ENCODE peak calls at places on chromosomes 7 and 10, in six cellular contexts. One of them, this sample, is unnamed.
A peak's percentile ranks its signal among the peaks of the same experiment; 100 is the strongest.

GRCh38 chr10:33841678-33842077 is 507.2 kb upstream of the NRP1 start:
- DNase-seq in psoas muscle: no peak
- DNase-seq in coronary artery: no peak
- DNase-seq in suprapubic skin: no peak
- DNase-seq in cardiac muscle cell: no peak
- DNase-seq in CD8-positive, alpha-beta memory T cell: no peak
- DNase-seq in this sample: no peak

GRCh38 chr7:148242271-148242801 is 348.2 kb upstream of the C7orf33 start:
- DNase-seq in psoas muscle: no peak
- DNase-seq in coronary artery: peak; percentile 49
- DNase-seq in suprapubic skin: no peak
- DNase-seq in cardiac muscle cell: peak; percentile 74
- DNase-seq in CD8-positive, alpha-beta memory T cell: no peak
- DNase-seq in this sample: no peak

GRCh38 chr7:132049462-132050304 is 493.3 kb upstream of the PODXL start:
- DNase-seq in psoas muscle: no peak
- DNase-seq in coronary artery: peak; percentile 11
- DNase-seq in suprapubic skin: no peak
- DNase-seq in cardiac muscle cell: peak; percentile 68
- DNase-seq in CD8-positive, alpha-beta memory T cell: no peak
- DNase-seq in this sample: no peak

GRCh38 chr10:69962746-69963135 is 89.9 kb upstream of the MACROH2A2 start:
- DNase-seq in psoas muscle: no peak
- DNase-seq in coronary artery: no peak
- DNase-seq in suprapubic skin: no peak
- DNase-seq in cardiac muscle cell: no peak
- DNase-seq in CD8-positive, alpha-beta memory T cell: no peak
- DNase-seq in this sample: no peak

GRCh38 chr7:110841840-110842579 is 248.9 kb upstream of the LRRN3 start:
- DNase-seq in psoas muscle: no peak
- DNase-seq in coronary artery: no peak
- DNase-seq in suprapubic skin: no peak
- DNase-seq in cardiac muscle cell: no peak
- DNase-seq in CD8-positive, alpha-beta memory T cell: no peak
- DNase-seq in this sample: no peak

GRCh38 chr7:43553999-43554398 is 28.9 kb upstream of the STK17A start:
- DNase-seq in psoas muscle: no peak
- DNase-seq in coronary artery: no peak
- DNase-seq in suprapubic skin: no peak
- DNase-seq in cardiac muscle cell: no peak
- DNase-seq in CD8-positive, alpha-beta memory T cell: no peak
- DNase-seq in this sample: no peak

GRCh38 chr10:33248638-33249037 is 85.8 kb downstream of the NRP1 start:
- DNase-seq in psoas muscle: no peak
- DNase-seq in coronary artery: no peak
- DNase-seq in suprapubic skin: no peak
- DNase-seq in cardiac muscle cell: no peak
- DNase-seq in CD8-positive, alpha-beta memory T cell: no peak
- DNase-seq in this sample: no peak

GRCh38 chr10:35642023-35642792 is at the start of gene FZD8:
- DNase-seq in psoas muscle: peak; percentile 95
- DNase-seq in coronary artery: peak; percentile 91
- DNase-seq in suprapubic skin: peak; percentile 91
- DNase-seq in cardiac muscle cell: peak; percentile 98
- DNase-seq in CD8-positive, alpha-beta memory T cell: peak; percentile 28
- DNase-seq in this sample: peak; percentile 91

GRCh38 chr7:36279251-36279925 is 110.3 kb upstream of the ANLN start:
- DNase-seq in psoas muscle: no peak
- DNase-seq in coronary artery: no peak
- DNase-seq in suprapubic skin: peak; percentile 55
- DNase-seq in cardiac muscle cell: no peak
- DNase-seq in CD8-positive, alpha-beta memory T cell: no peak
- DNase-seq in this sample: no peak

GRCh38 chr7:36072620-36073019 is 80.4 kb upstream of the EEPD1 start:
- DNase-seq in psoas muscle: no peak
- DNase-seq in coronary artery: no peak
- DNase-seq in suprapubic skin: no peak
- DNase-seq in cardiac muscle cell: no peak
- DNase-seq in CD8-positive, alpha-beta memory T cell: no peak
- DNase-seq in this sample: no peak

GRCh38 chr7:30788640-30789333 is 17.6 kb downstream of the MINDY4 start:
- DNase-seq in psoas muscle: no peak
- DNase-seq in coronary artery: no peak
- DNase-seq in suprapubic skin: no peak
- DNase-seq in cardiac muscle cell: no peak
- DNase-seq in CD8-positive, alpha-beta memory T cell: no peak
- DNase-seq in this sample: no peak

GRCh38 chr7:120052884-120053382 is 220.0 kb upstream of the KCND2 start:
- DNase-seq in psoas muscle: peak; percentile 76
- DNase-seq in coronary artery: no peak
- DNase-seq in suprapubic skin: no peak
- DNase-seq in cardiac muscle cell: no peak
- DNase-seq in CD8-positive, alpha-beta memory T cell: no peak
- DNase-seq in this sample: peak; percentile 80

GRCh38 chr7:118476036-118476435 is 251.5 kb downstream of the ANKRD7 start:
- DNase-seq in psoas muscle: no peak
- DNase-seq in coronary artery: no peak
- DNase-seq in suprapubic skin: no peak
- DNase-seq in cardiac muscle cell: no peak
- DNase-seq in CD8-positive, alpha-beta memory T cell: no peak
- DNase-seq in this sample: no peak

GRCh38 chr7:118328505-118329211 is 104.2 kb downstream of the ANKRD7 start:
- DNase-seq in psoas muscle: no peak
- DNase-seq in coronary artery: no peak
- DNase-seq in suprapubic skin: no peak
- DNase-seq in cardiac muscle cell: no peak
- DNase-seq in CD8-positive, alpha-beta memory T cell: no peak
- DNase-seq in this sample: no peak

GRCh38 chr7:3518546-3518945 is 217.5 kb downstream of the SDK1 start:
- DNase-seq in psoas muscle: no peak
- DNase-seq in coronary artery: no peak
- DNase-seq in suprapubic skin: no peak
- DNase-seq in cardiac muscle cell: no peak
- DNase-seq in CD8-positive, alpha-beta memory T cell: no peak
- DNase-seq in this sample: no peak

DNA sequence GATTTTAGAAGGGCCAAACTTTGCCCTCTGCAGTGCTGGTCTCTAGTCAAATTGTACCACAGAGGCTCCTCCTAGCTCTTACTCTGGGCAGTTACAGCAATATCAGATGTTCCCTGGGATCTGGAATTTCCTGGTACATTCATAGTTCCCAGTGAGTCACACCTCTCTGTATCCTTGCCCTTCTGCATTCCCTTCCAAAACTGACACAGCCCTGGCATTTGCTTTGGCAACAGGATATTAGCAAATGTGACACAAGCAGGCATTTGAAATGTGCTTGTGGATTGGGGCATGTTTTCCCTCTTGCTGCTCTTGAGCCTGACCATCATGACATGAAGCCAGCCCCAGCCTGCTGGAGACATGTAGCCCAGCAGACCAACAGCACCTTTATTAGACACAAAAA is 284.7 kb upstream of the AKR1E2 start:
- DNase-seq in psoas muscle: no peak
- DNase-seq in coronary artery: peak; percentile 87
- DNase-seq in suprapubic skin: no peak
- DNase-seq in cardiac muscle cell: no peak
- DNase-seq in CD8-positive, alpha-beta memory T cell: no peak
- DNase-seq in this sample: no peak
- H3K27ac ChIP-seq in psoas muscle: no peak overlapping the region
- H3K27ac ChIP-seq in coronary artery: peak overlapping the region; percentile 93
- H3K27ac ChIP-seq in suprapubic skin: no peak overlapping the region
- H3K27ac ChIP-seq in cardiac muscle cell: no peak overlapping the region
- H3K27ac ChIP-seq in CD8-positive, alpha-beta memory T cell: no peak overlapping the region
- H3K27ac ChIP-seq in this sample: no peak overlapping the region

GRCh38 chr10:10785627-10786333 is 231.9 kb upstream of the CELF2 start:
- DNase-seq in psoas muscle: no peak
- DNase-seq in coronary artery: no peak
- DNase-seq in suprapubic skin: no peak
- DNase-seq in cardiac muscle cell: no peak
- DNase-seq in CD8-positive, alpha-beta memory T cell: no peak
- DNase-seq in this sample: no peak

GRCh38 chr10:10791869-10792268 is 225.8 kb upstream of the CELF2 start:
- DNase-seq in psoas muscle: no peak
- DNase-seq in coronary artery: no peak
- DNase-seq in suprapubic skin: no peak
- DNase-seq in cardiac muscle cell: no peak
- DNase-seq in CD8-positive, alpha-beta memory T cell: no peak
- DNase-seq in this sample: no peak

GRCh38 chr10:10788761-10789160 is 228.9 kb upstream of the CELF2 start:
- DNase-seq in psoas muscle: peak; percentile 52
- DNase-seq in coronary artery: no peak
- DNase-seq in suprapubic skin: no peak
- DNase-seq in cardiac muscle cell: no peak
- DNase-seq in CD8-positive, alpha-beta memory T cell: no peak
- DNase-seq in this sample: no peak

GRCh38 chr10:10786334-10787090 is 231.2 kb upstream of the CELF2 start:
- DNase-seq in psoas muscle: no peak
- DNase-seq in coronary artery: no peak
- DNase-seq in suprapubic skin: no peak
- DNase-seq in cardiac muscle cell: no peak
- DNase-seq in CD8-positive, alpha-beta memory T cell: no peak
- DNase-seq in this sample: no peak

GRCh38 chr10:10787586-10787985 is 230.1 kb upstream of the CELF2 start:
- DNase-seq in psoas muscle: no peak
- DNase-seq in coronary artery: no peak
- DNase-seq in suprapubic skin: no peak
- DNase-seq in cardiac muscle cell: no peak
- DNase-seq in CD8-positive, alpha-beta memory T cell: no peak
- DNase-seq in this sample: no peak
- H3K27ac ChIP-seq in psoas muscle: no peak overlapping the region
- H3K27ac ChIP-seq in coronary artery: no peak overlapping the region
- H3K27ac ChIP-seq in suprapubic skin: no peak overlapping the region
- H3K27ac ChIP-seq in cardiac muscle cell: no peak overlapping the region
- H3K27ac ChIP-seq in CD8-positive, alpha-beta memory T cell: no peak overlapping the region
- H3K27ac ChIP-seq in this sample: no peak overlapping the region

GRCh38 chr10:58293989-58294388 is 25.0 kb downstream of the CISD1 start:
- DNase-seq in psoas muscle: no peak
- DNase-seq in coronary artery: no peak
- DNase-seq in suprapubic skin: no peak
- DNase-seq in cardiac muscle cell: no peak
- DNase-seq in CD8-positive, alpha-beta memory T cell: no peak
- DNase-seq in this sample: no peak
- H3K27ac ChIP-seq in psoas muscle: no peak overlapping the region
- H3K27ac ChIP-seq in coronary artery: no peak overlapping the region
- H3K27ac ChIP-seq in suprapubic skin: no peak overlapping the region
- H3K27ac ChIP-seq in cardiac muscle cell: peak overlapping the region; percentile 64
- H3K27ac ChIP-seq in CD8-positive, alpha-beta memory T cell: no peak overlapping the region
- H3K27ac ChIP-seq in this sample: no peak overlapping the region

DNA sequence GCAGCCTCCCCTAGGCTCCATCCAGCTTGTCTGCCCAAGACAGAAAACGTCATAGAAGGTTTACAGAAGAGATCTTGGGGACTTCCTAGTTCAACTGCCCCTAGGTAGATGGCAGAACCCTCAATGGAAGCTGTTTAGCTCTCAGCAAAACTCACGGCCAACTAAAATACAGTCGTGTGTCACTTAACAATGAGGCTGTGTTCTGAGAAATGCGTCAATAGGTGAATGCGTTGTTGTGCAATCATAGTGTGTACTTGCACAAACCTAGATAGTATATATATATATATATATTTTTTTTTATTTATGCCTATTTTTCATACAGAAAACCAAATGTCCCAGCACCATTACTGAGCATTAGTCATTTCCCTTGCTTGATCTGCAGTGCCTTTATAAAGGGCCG is 100.4 kb upstream of the SH2B2 start:
- DNase-seq in psoas muscle: no peak
- DNase-seq in coronary artery: no peak
- DNase-seq in suprapubic skin: no peak
- DNase-seq in cardiac muscle cell: no peak
- DNase-seq in CD8-positive, alpha-beta memory T cell: no peak
- DNase-seq in this sample: no peak
- H3K27ac ChIP-seq in psoas muscle: no peak overlapping the region
- H3K27ac ChIP-seq in coronary artery: no peak overlapping the region
- H3K27ac ChIP-seq in suprapubic skin: no peak overlapping the region
- H3K27ac ChIP-seq in cardiac muscle cell: no peak overlapping the region
- H3K27ac ChIP-seq in CD8-positive, alpha-beta memory T cell: no peak overlapping the region
- H3K27ac ChIP-seq in this sample: no peak overlapping the region

DNA sequence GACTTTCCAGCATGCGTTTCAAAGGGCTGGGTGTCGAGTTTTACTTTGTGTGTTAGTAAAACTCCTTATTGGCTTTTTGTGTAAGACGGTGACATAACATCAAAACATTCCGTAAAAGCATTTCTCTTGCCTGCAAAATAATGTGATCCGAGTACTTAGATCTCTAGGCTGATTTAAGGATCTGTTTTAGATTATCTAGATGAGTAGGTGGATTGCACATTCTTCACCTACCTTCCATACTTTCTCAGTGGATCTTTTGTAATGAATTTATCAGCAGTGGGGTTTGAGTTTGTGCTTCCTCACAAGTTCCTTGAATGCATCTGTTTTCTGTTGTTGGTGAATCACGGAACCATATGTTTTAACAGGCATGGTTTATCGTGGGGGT is 7.6 kb downstream of the RABGEF1 start:
- DNase-seq in psoas muscle: no peak
- DNase-seq in coronary artery: no peak
- DNase-seq in suprapubic skin: no peak
- DNase-seq in cardiac muscle cell: no peak
- DNase-seq in CD8-positive, alpha-beta memory T cell: no peak
- DNase-seq in this sample: no peak
- H3K27ac ChIP-seq in psoas muscle: peak overlapping the region; percentile 64
- H3K27ac ChIP-seq in coronary artery: no peak overlapping the region
- H3K27ac ChIP-seq in suprapubic skin: no peak overlapping the region
- H3K27ac ChIP-seq in cardiac muscle cell: peak overlapping the region; percentile 55
- H3K27ac ChIP-seq in CD8-positive, alpha-beta memory T cell: no peak overlapping the region
- H3K27ac ChIP-seq in this sample: no peak overlapping the region

This sample was measured in uterus.